ENCODE peak calls at places on chromosome 14, in five cellular contexts. One of them, this sample, is unnamed. For H3K9me3, the result is how much of the 10 kb centered on the place peaks cover.

GRCh38 chr14:73231874-73232851 is 5.1 kb upstream of the PAPLN start:
- DNase-seq in GM12878: no peak
- DNase-seq in HCT116: no peak
- DNase-seq in SK-N-SH: peak
- DNase-seq in H1: peak
- DNase-seq in this sample: no peak

GRCh38 chr14:24710403-24711063 is 76.5 kb upstream of the GZMB start:
- DNase-seq in HCT116: peak
- DNase-seq in SK-N-SH: peak
- DNase-seq in H1: peak
- DNase-seq in GM12878: no peak
- DNase-seq in this sample: no peak

GRCh38 chr14:77086017-77086727 is 11.9 kb upstream of the CIPC start:
- DNase-seq in H1: no peak
- DNase-seq in GM12878: no peak
- DNase-seq in SK-N-SH: no peak
- DNase-seq in HCT116: no peak
- DNase-seq in this sample: no peak

GRCh38 chr14:78170203-78170602 is at the start of gene NRXN3:
- DNase-seq in GM12878: no peak
- DNase-seq in HCT116: no peak
- DNase-seq in SK-N-SH: peak
- DNase-seq in H1: peak
- DNase-seq in this sample: no peak

GRCh38 chr14:95189400-95190162 is 32.3 kb upstream of the DICER1 start:
- DNase-seq in HCT116: no peak
- DNase-seq in H1: no peak
- DNase-seq in SK-N-SH: peak
- DNase-seq in GM12878: no peak
- DNase-seq in this sample: no peak

GRCh38 chr14:73944432-73945158 is 5.3 kb downstream of the FAM161B start:
- DNase-seq in GM12878: no peak
- DNase-seq in SK-N-SH: no peak
- DNase-seq in HCT116: no peak
- DNase-seq in H1: no peak
- DNase-seq in this sample: no peak

GRCh38 chr14:99749763-99750715 is 43.2 kb upstream of the EML1 start:
- DNase-seq in GM12878: no peak
- DNase-seq in HCT116: no peak
- DNase-seq in SK-N-SH: peak
- DNase-seq in H1: no peak
- DNase-seq in this sample: no peak

GRCh38 chr14:20798932-20799331 is 3.7 kb downstream of the RNASE1 start:
- DNase-seq in GM12878: no peak
- DNase-seq in SK-N-SH: no peak
- DNase-seq in HCT116: no peak
- DNase-seq in H1: no peak
- DNase-seq in this sample: no peak

DNA sequence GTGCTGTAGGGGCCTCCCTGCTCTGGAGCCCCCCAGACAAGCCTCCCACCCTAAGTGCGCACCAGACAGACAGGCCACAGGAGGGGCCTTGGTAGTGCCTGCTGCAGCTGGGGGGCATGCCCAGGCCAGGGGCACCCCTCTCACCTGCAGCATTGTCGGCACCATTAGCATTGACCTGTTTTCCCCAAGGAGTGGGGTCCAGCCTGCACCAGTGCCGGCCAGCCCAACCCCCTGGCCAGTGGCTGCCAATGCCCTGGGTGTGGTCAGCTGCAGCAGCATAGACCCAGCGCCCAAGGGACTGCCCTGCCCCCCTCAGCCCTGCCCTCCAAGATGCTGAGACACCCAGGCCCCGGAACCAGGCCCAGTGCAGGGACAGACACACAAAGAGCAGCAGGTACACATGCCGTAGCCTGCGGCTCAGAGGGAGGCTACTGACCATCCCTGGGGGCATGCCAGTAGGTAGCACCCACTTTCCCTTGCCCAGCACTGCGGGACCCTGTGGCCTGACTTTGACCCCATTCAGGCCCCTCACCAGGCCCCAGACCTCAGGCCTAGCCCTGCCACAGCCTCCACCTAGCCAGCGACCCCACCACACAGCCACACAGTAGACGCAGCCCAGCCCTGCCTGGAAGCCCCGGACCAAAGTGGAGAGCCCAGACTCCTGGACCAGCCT is 1.0 kb downstream of the AHNAK2 start:
- DNase-seq in GM12878: no peak
- DNase-seq in SK-N-SH: no peak
- DNase-seq in H1: no peak
- DNase-seq in HCT116: no peak
- DNase-seq in this sample: no peak
- TF ChIP-seq SIN3A in GM12878: no peak
- TF ChIP-seq SIN3A in SK-N-SH: no peak
- TF ChIP-seq SIN3A in H1: no peak
- TF ChIP-seq SIN3A in HCT116: no peak
- TF ChIP-seq SIN3A in this sample: no peak

GRCh38 chr14:75401356-75401755 is 26.5 kb upstream of the JDP2 start:
- DNase-seq in HCT116: no peak
- DNase-seq in SK-N-SH: no peak
- DNase-seq in GM12878: no peak
- DNase-seq in H1: no peak
- DNase-seq in this sample: no peak

GRCh38 chr14:75404843-75405242 is 23.0 kb upstream of the JDP2 start:
- DNase-seq in HCT116: no peak
- DNase-seq in GM12878: no peak
- DNase-seq in H1: peak
- DNase-seq in SK-N-SH: no peak
- DNase-seq in this sample: no peak

GRCh38 chr14:75402867-75403413 is 24.9 kb upstream of the JDP2 start:
- DNase-seq in SK-N-SH: no peak
- DNase-seq in HCT116: no peak
- DNase-seq in GM12878: no peak
- DNase-seq in H1: peak
- DNase-seq in this sample: no peak

DNA sequence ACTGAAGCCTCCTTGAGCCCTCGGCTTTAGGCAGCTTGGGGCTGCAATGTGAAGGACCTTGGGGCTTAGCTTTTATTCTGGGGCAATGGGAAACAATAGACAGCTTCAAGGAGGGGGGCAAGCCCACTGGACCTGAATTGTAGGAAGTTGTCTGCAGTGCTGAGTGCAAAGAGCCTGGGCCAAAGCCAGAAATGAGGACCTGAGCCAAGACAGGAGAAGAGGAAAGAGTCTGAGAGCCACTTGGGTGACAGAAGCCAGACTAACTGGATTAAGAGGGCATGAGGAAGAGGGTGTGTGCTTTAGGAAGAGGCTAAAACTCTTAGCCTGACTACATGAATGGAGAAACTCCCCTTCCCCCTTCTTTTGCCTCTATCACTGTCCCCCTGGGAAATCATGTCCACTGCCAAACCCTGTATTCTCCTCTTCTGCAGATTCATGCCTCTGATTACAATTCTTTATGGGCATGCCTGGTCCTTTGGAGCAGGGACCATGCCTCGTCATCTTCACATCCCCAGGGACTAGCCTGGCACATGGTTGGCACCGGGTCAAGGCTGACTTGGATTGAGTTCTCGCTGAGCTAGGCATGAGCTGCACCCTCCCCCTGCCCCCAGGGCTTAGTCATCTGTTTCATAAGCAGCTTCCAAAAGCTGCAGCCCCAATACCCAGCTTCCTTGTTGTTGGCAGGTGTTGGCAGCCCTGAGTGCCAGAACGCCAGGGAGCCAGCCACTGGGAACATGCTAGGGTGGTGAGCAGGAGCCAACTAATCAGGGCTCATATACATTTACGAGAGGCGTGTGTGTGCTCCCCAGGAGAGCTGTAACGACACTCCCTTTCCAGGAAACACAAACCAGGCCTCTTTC is 27.8 kb upstream of the JDP2 start:
- DNase-seq in SK-N-SH: peak
- DNase-seq in GM12878: no peak
- DNase-seq in HCT116: no peak
- DNase-seq in H1: no peak
- DNase-seq in this sample: no peak
- TF ChIP-seq POLR2AphosphoS5 in SK-N-SH: no peak
- TF ChIP-seq POLR2AphosphoS5 in GM12878: no peak
- TF ChIP-seq POLR2AphosphoS5 in HCT116: no peak
- TF ChIP-seq POLR2AphosphoS5 in H1: no peak
- TF ChIP-seq POLR2AphosphoS5 in this sample: no peak

GRCh38 chr14:106377432-106377831 is 851.0 kb downstream of the TMEM121 start:
- DNase-seq in HCT116: no peak
- DNase-seq in SK-N-SH: no peak
- DNase-seq in GM12878: no peak
- DNase-seq in H1: no peak
- DNase-seq in this sample: no peak
- H3K9me3 ChIP-seq in HCT116: under half
- H3K9me3 ChIP-seq in SK-N-SH: under half
- H3K9me3 ChIP-seq in GM12878: under half
- H3K9me3 ChIP-seq in H1: half or more
- H3K9me3 ChIP-seq in this sample: under half

GRCh38 chr14:71141701-71142374 is 234.6 kb downstream of the PCNX1 start:
- DNase-seq in GM12878: no peak
- DNase-seq in SK-N-SH: no peak
- DNase-seq in H1: no peak
- DNase-seq in HCT116: no peak
- DNase-seq in this sample: no peak
- TF ChIP-seq SIN3A in GM12878: no peak
- TF ChIP-seq SIN3A in SK-N-SH: no peak
- TF ChIP-seq SIN3A in H1: no peak
- TF ChIP-seq SIN3A in HCT116: no peak
- TF ChIP-seq SIN3A in this sample: no peak

GRCh38 chr14:102194856-102195255 is 55.2 kb downstream of the WDR20 start:
- DNase-seq in HCT116: no peak
- DNase-seq in H1: no peak
- DNase-seq in GM12878: no peak
- DNase-seq in SK-N-SH: no peak
- DNase-seq in this sample: no peak
- TF ChIP-seq POLR2AphosphoS5 in HCT116: no peak
- TF ChIP-seq POLR2AphosphoS5 in H1: no peak
- TF ChIP-seq POLR2AphosphoS5 in GM12878: no peak
- TF ChIP-seq POLR2AphosphoS5 in SK-N-SH: no peak
- TF ChIP-seq POLR2AphosphoS5 in this sample: no peak

DNA sequence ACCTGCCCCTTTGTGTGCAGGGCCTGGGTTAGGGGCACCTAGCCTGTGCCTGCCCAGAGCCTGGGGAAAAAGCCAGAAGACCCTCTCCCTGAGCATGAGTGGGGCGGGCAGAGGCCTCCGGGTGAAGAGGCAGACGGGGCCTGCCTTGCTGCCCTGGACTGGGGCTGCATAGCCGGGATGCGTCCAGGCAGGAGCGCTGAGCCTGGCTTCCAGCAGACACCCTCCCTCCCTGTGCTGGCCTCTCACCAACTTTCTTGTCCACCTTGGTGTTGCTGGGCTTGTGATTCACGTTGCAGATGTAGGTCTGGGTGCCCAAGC is 216.1 kb downstream of the TMEM121 start:
- DNase-seq in SK-N-SH: no peak
- DNase-seq in HCT116: no peak
- DNase-seq in GM12878: no peak
- DNase-seq in H1: no peak
- DNase-seq in this sample: no peak
- H3K9me3 ChIP-seq in SK-N-SH: under half
- H3K9me3 ChIP-seq in HCT116: under half
- H3K9me3 ChIP-seq in GM12878: under half
- H3K9me3 ChIP-seq in H1: under half
- H3K9me3 ChIP-seq in this sample: under half